ENCODE peak calls at places on chromosomes 16 and 17, in four cellular contexts. B is Caco-2, W is AG08395, M is islet precursor cell. G is an unnamed sample.
A peak's percentile ranks its signal among the peaks of the same experiment; 100 is the strongest.

GRCh38 chr16:69105501-69106361 is at the start of gene HAS3:
- DNase-seq in B (peak; percentile 73), W (peak; percentile 66), M (peak; percentile 74), G (peak; percentile 93)

GRCh38 chr17:53032861-53033271 is 789.9 kb upstream of the KIF2B start:
- DNase-seq in B (peak; percentile 80), M (peak; percentile 91), W (no peak), G (peak; percentile 91)

GRCh38 chr17:71304498-71305158 is 816.2 kb upstream of the SOX9 start:
- DNase-seq in W (no peak), B (no peak), M (no peak), G (peak; percentile 85)

GRCh38 chr16:89805136-89805905 is 11.1 kb downstream of the FANCA start:
- DNase-seq in W (peak; percentile 66), B (no peak), M (no peak), G (no peak)

GRCh38 chr17:62573480-62574117 is 53.9 kb upstream of the MRC2 start:
- DNase-seq in W (no peak), B (no peak), M (no peak), G (no peak)

GRCh38 chr16:20041924-20042596 is 31.6 kb downstream of the GPR139 start:
- DNase-seq in W (no peak), B (no peak), M (no peak), G (no peak)

GRCh38 chr16:1043831-1044514 is 28.6 kb upstream of the SSTR5 start:
- DNase-seq in B (no peak), W (no peak), M (no peak), G (no peak)

GRCh38 chr16:87897563-87898505 is 28.5 kb upstream of the SLC7A5 start:
- DNase-seq in B (no peak), W (no peak), M (no peak), G (no peak)

GRCh38 chr17:4998666-4999428 is 1.1 kb downstream of the KIF1C start:
- DNase-seq in M (peak; percentile 56), W (peak; percentile 27), B (peak; percentile 74), G (peak; percentile 71)

GRCh38 chr16:67375161-67375560 is 18.1 kb downstream of the TPPP3 start:
- DNase-seq in W (no peak), M (no peak), B (no peak), G (no peak)

GRCh38 chr16:77775911-77776909 is 12.2 kb upstream of the VAT1L start:
- DNase-seq in W (no peak), B (no peak), M (peak; percentile 76), G (no peak)